ENCODE peak calls at places on chromosomes 7 and 10, in four cellular contexts. One of them, this sample, is unnamed.

GRCh38 chr10:62050941-62051433 is 149.5 kb downstream of the ARID5B start:
- DNase-seq in mucosa of descending colon: no peak
- DNase-seq in body of pancreas: no peak
- DNase-seq in A549: peak; percentile 81
- DNase-seq in this sample: peak; percentile 83

GRCh38 chr10:88064608-88065383 is 201.4 kb downstream of the PTEN start:
- DNase-seq in mucosa of descending colon: peak; percentile 50
- DNase-seq in body of pancreas: peak; percentile 35
- DNase-seq in A549: no peak
- DNase-seq in this sample: peak; percentile 52

GRCh38 chr7:16365177-16365576 is 56.2 kb downstream of the CRPPA start:
- DNase-seq in mucosa of descending colon: no peak
- DNase-seq in body of pancreas: no peak
- DNase-seq in A549: no peak
- DNase-seq in this sample: no peak

GRCh38 chr10:28938745-28939144 is 261.4 kb downstream of the BAMBI start:
- DNase-seq in mucosa of descending colon: no peak
- DNase-seq in body of pancreas: no peak
- DNase-seq in A549: no peak
- DNase-seq in this sample: no peak

GRCh38 chr7:78489423-78489822 is 690.9 kb downstream of the PHTF2 start:
- DNase-seq in mucosa of descending colon: no peak
- DNase-seq in body of pancreas: no peak
- DNase-seq in A549: no peak
- DNase-seq in this sample: no peak

GRCh38 chr7:99380032-99380822 is 5.7 kb downstream of the ARPC1B start:
- DNase-seq in mucosa of descending colon: peak; percentile 41
- DNase-seq in body of pancreas: no peak
- DNase-seq in A549: no peak
- DNase-seq in this sample: peak; percentile 88

GRCh38 chr7:87231715-87232114 is 12.2 kb upstream of the TMEM243 start:
- DNase-seq in mucosa of descending colon: no peak
- DNase-seq in body of pancreas: no peak
- DNase-seq in A549: no peak
- DNase-seq in this sample: no peak

GRCh38 chr7:130342701-130343380 is 1.8 kb upstream of the CPA5 start:
- DNase-seq in mucosa of descending colon: no peak
- DNase-seq in body of pancreas: no peak
- DNase-seq in A549: no peak
- DNase-seq in this sample: no peak

DNA sequence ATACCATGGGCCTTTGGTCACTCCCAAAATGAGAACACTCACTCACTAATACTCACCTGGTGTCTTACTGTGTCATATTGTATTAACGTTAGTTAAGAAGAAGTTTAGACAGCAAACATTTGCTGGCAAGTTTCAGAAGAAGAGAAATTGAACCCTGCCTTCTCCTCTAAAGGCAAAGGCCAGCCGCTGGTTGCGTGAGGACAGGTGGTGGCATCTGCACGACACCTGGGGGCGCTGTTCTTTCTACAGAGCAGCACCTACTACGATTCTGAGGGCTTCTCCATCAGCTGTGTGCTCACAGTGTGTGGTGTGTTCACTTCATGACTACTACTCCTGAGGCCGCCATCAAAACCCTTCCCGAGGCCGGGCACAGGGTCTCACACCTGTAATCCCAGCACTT is 17.9 kb upstream of the CLEC2L start:
- DNase-seq in mucosa of descending colon: peak; percentile 32
- DNase-seq in body of pancreas: no peak
- DNase-seq in A549: peak; percentile 44
- DNase-seq in this sample: no peak
- TF ChIP-seq CTCF in mucosa of descending colon: no peak
- TF ChIP-seq CTCF in body of pancreas: no peak
- TF ChIP-seq CTCF in A549: peak; percentile 23
- TF ChIP-seq CTCF in this sample: no peak

GRCh38 chr10:93746844-93747284 is 10.9 kb upstream of the LGI1 start:
- DNase-seq in mucosa of descending colon: peak; percentile 51
- DNase-seq in body of pancreas: no peak
- DNase-seq in A549: peak; percentile 59
- DNase-seq in this sample: no peak
- TF ChIP-seq CTCF in mucosa of descending colon: no peak
- TF ChIP-seq CTCF in body of pancreas: no peak
- TF ChIP-seq CTCF in A549: peak; percentile 37
- TF ChIP-seq CTCF in this sample: no peak

GRCh38 chr10:5293691-5294550 is 70.8 kb upstream of the UCN3 start:
- DNase-seq in mucosa of descending colon: peak; percentile 83
- DNase-seq in body of pancreas: peak; percentile 68
- DNase-seq in A549: peak; percentile 91
- DNase-seq in this sample: peak; percentile 75
- TF ChIP-seq CTCF in mucosa of descending colon: peak; percentile 44
- TF ChIP-seq CTCF in body of pancreas: peak; percentile 44
- TF ChIP-seq CTCF in A549: peak; percentile 72
- TF ChIP-seq CTCF in this sample: peak; percentile 82

GRCh38 chr7:45938626-45939302 is 17.7 kb upstream of the IGFBP3 start:
- DNase-seq in mucosa of descending colon: no peak
- DNase-seq in body of pancreas: no peak
- DNase-seq in A549: no peak
- DNase-seq in this sample: no peak
- TF ChIP-seq CTCF in mucosa of descending colon: no peak
- TF ChIP-seq CTCF in body of pancreas: peak; percentile 30
- TF ChIP-seq CTCF in A549: no peak
- TF ChIP-seq CTCF in this sample: no peak